ENCODE peak calls at places on chromosomes 1 and 21, in five cellular contexts. T is SHP77; U is thyroid gland; F is Caki2; V is central memory CD4-positive, alpha-beta T cell. S is an unnamed sample.

GRCh38 chr21:35764586-35764985 is 295.7 kb downstream of the SETD4 start:
- DNase-seq in T (no peak), U (no peak), F (no peak), V (no peak), S (no peak)

GRCh38 chr1:178360421-178360820 is 136.3 kb downstream of the CLEC20A start:
- DNase-seq in T (no peak), U (no peak), F (no peak), V (no peak), S (no peak)

GRCh38 chr1:169201084-169201619 is 94.7 kb downstream of the ATP1B1 start:
- DNase-seq in T (no peak), U (no peak), F (no peak), V (no peak), S (no peak)

GRCh38 chr1:18597159-18598042 is 33.2 kb upstream of the PAX7 start:
- DNase-seq in T (peak; percentile 22), U (peak; percentile 62), F (peak; percentile 47), V (peak; percentile 21), S (peak; percentile 45)

GRCh38 chr1:100267284-100267683 is 1.3 kb downstream of the RTCA start:
- DNase-seq in T (no peak), U (no peak), F (no peak), V (no peak), S (no peak)

GRCh38 chr21:36388835-36389234 is 3.6 kb downstream of the CHAF1B start:
- DNase-seq in T (no peak), U (peak; percentile 34), F (no peak), V (no peak), S (peak; percentile 28)

GRCh38 chr1:174982971-174983689 is 16.6 kb upstream of the CACYBP start:
- DNase-seq in T (peak; percentile 8), U (no peak), F (peak; percentile 30), V (peak; percentile 55), S (peak; percentile 72)

GRCh38 chr1:66412689-66413088 is 121.3 kb upstream of the SGIP1 start:
- DNase-seq in T (no peak), U (no peak), F (no peak), V (no peak), S (peak; percentile 28)

GRCh38 chr1:217857061-217857460 is 225.9 kb downstream of the SPATA17 start:
- DNase-seq in T (no peak), U (peak; percentile 59), F (no peak), V (no peak), S (peak; percentile 69)

GRCh38 chr1:21534674-21535378 is 25.6 kb downstream of the ALPL start:
- DNase-seq in T (peak; percentile 3), U (peak; percentile 41), F (peak; percentile 47), V (no peak), S (peak; percentile 63)

GRCh38 chr21:43902441-43902840 is 37.4 kb downstream of the AGPAT3 start:
- DNase-seq in T (no peak), U (no peak), F (no peak), V (no peak), S (peak; percentile 63)

GRCh38 chr1:74679811-74680210 is 6.2 kb upstream of the ERICH3 start:
- DNase-seq in T (no peak), U (no peak), F (no peak), V (no peak), S (no peak)

GRCh38 chr1:32247983-32248889 is 1.2 kb downstream of the FAM167B start:
- DNase-seq in T (peak; percentile 92), U (peak; percentile 87), F (no peak), V (peak; percentile 65), S (peak; percentile 66)

GRCh38 chr1:11817192-11817591 is 11.2 kb downstream of the CLCN6 start:
- DNase-seq in T (no peak), U (no peak), F (no peak), V (no peak), S (no peak)

GRCh38 chr1:23444104-23444533 is 19.6 kb upstream of the TCEA3 start:
- DNase-seq in T (no peak), U (peak; percentile 44), F (no peak), V (no peak), S (peak; percentile 100)

GRCh38 chr21:34635307-34635706 is 20.4 kb upstream of the RCAN1 start:
- DNase-seq in T (no peak), U (no peak), F (no peak), V (no peak), S (no peak)

GRCh38 chr1:237760981-237761380 is 129.7 kb downstream of the ZP4 start:
- DNase-seq in T (no peak), U (no peak), F (peak; percentile 49), V (no peak), S (no peak)

GRCh38 chr21:17513214-17514123 is 626 bp downstream of the CXADR start:
- DNase-seq in T (no peak), U (peak; percentile 58), F (peak; percentile 61), V (peak; percentile 9), S (peak; percentile 33)

GRCh38 chr1:232211149-232211548 is 418.8 kb downstream of the SIPA1L2 start:
- DNase-seq in T (no peak), U (no peak), F (no peak), V (no peak), S (no peak)

GRCh38 chr1:151518936-151519335 is 7.7 kb downstream of the CGN start:
- DNase-seq in T (no peak), U (no peak), F (no peak), V (no peak), S (no peak)

GRCh38 chr1:57800341-57800740 is 376.5 kb upstream of the DAB1 start:
- DNase-seq in T (no peak), U (no peak), F (no peak), V (no peak), S (no peak)